ENCODE peak calls at places on chromosomes 4 and X, in eight cellular contexts. N is EL; Z is ascending aorta; M is stimulated activated CD4-positive, alpha-beta T cell treated with anti-CD3 and anti-CD28 coated beads, Interleukin-1b, Interleukin-23, amount 100 ng/mL, for 48 hours; T is endodermal cell; P is NT2/D1; F is iris pigment epithelial cell; B is frontal cortex. C is an unnamed sample.

GRCh38 chr4:53536328-53536727 is 55.0 kb downstream of the LNX1 start:
- DNase-seq in N (no peak), Z (no peak), M (no peak), T (no peak), P (no peak), F (no peak), B (no peak), C (no peak)

GRCh38 chrX:3026074-3026588 is 15.1 kb upstream of the ARSF start:
- DNase-seq in N (no peak), Z (no peak), M (no peak), T (no peak), P (no peak), F (no peak), B (no peak), C (no peak)

GRCh38 chr4:164761233-164761632 is 7.3 kb downstream of the SMIM31 start:
- DNase-seq in N (no peak), Z (no peak), M (no peak), T (no peak), P (no peak), F (no peak), B (no peak), C (no peak)

GRCh38 chr4:74364649-74365491 is at the start of gene EREG:
- DNase-seq in N (peak; percentile 62), Z (no peak), M (peak; percentile 11), T (peak; percentile 91), P (no peak), F (peak; percentile 58), B (no peak), C (no peak)

GRCh38 chr4:36310793-36311192 is 29.4 kb downstream of the DTHD1 start:
- DNase-seq in N (no peak), Z (no peak), M (no peak), T (no peak), P (no peak), F (no peak), B (no peak), C (no peak)

GRCh38 chr4:108425988-108426387 is 194.4 kb upstream of the RPL34 start:
- DNase-seq in N (peak; percentile 84), Z (no peak), M (no peak), T (no peak), P (no peak), F (peak; percentile 86), B (no peak), C (no peak)

GRCh38 chr4:8376361-8377102 is 64.0 kb downstream of the ACOX3 start:
- DNase-seq in N (no peak), Z (no peak), M (no peak), T (no peak), P (no peak), F (no peak), B (no peak), C (no peak)

GRCh38 chrX:69493193-69493592 is 10.9 kb upstream of the NALF2 start:
- DNase-seq in N (no peak), Z (no peak), M (peak; percentile 15), T (peak; percentile 87), P (peak; percentile 39), F (no peak), B (no peak), C (no peak)

GRCh38 chr4:147060171-147060931 is 114.7 kb upstream of the TTC29 start:
- DNase-seq in N (peak; percentile 84), Z (no peak), M (no peak), T (no peak), P (no peak), F (peak; percentile 59), B (no peak), C (no peak)